ENCODE peak calls at places on chromosomes 6 and 20, in seven cellular contexts. G is pancreas; K is Peyer's patch; Y is endodermal cell; O is left ventricle myocardium inferior; P is CD4-positive, alpha-beta T cell; C is body of pancreas. J is an unnamed sample.

GRCh38 chr6:143766185-143766553 is 77.0 kb upstream of the LTV1 start:
- DNase-seq in K (no peak), O (no peak), P (no peak), Y (no peak), C (no peak), G (no peak), J (no peak)

GRCh38 chr6:37382954-37383353 is 29.2 kb downstream of the RNF8 start:
- DNase-seq in C (no peak), Y (no peak), O (no peak), P (no peak), G (no peak), K (no peak), J (no peak)

GRCh38 chr6:9623985-9624384 is 790.9 kb downstream of the TFAP2A start:
- DNase-seq in G (no peak), C (no peak), Y (no peak), K (no peak), P (no peak), O (no peak), J (no peak)

GRCh38 chr20:62577447-62577846 is 64.9 kb upstream of the SLCO4A1 start:
- DNase-seq in G (peak; percentile 63), C (peak; percentile 37), K (no peak), Y (no peak), O (no peak), P (no peak), J (no peak)

GRCh38 chr6:13687917-13688351 is 23.7 kb downstream of the RANBP9 start:
- DNase-seq in Y (no peak), O (no peak), G (no peak), K (no peak), C (no peak), P (no peak), J (peak; percentile 65)

GRCh38 chr6:150857062-150857905 is 8.2 kb upstream of the MTHFD1L start:
- DNase-seq in P (no peak), K (no peak), O (no peak), C (peak; percentile 33), G (no peak), Y (no peak), J (no peak)

GRCh38 chr6:140002406-140003022 is 628.1 kb upstream of the CITED2 start:
- DNase-seq in O (no peak), C (no peak), P (no peak), Y (no peak), G (no peak), K (no peak), J (no peak)

GRCh38 chr6:81751388-81752083 is 945 bp downstream of the TENT5A start:
- DNase-seq in C (peak; percentile 64), O (peak; percentile 75), P (peak; percentile 13), G (peak; percentile 72), K (peak; percentile 43), Y (peak; percentile 76), J (no peak)

GRCh38 chr20:63042448-63043071 is 35.8 kb upstream of the BHLHE23 start:
- DNase-seq in C (no peak), Y (no peak), O (peak; percentile 0), P (no peak), K (no peak), G (no peak), J (no peak)

GRCh38 chr6:134402372-134402984 is 84.6 kb upstream of the SGK1 start:
- DNase-seq in O (no peak), G (no peak), K (no peak), P (no peak), Y (no peak), C (no peak), J (no peak)

GRCh38 chr6:163670283-163670682 is 255.8 kb downstream of the QKI start:
- DNase-seq in C (no peak), K (no peak), Y (no peak), P (no peak), G (no peak), O (no peak), J (no peak)

GRCh38 chr6:72525821-72526550 is 95.9 kb upstream of the KCNQ5 start:
- DNase-seq in G (no peak), P (no peak), Y (no peak), K (no peak), O (no peak), C (no peak), J (no peak)

GRCh38 chr6:150006961-150007464 is 18.3 kb downstream of the RAET1L start:
- DNase-seq in C (no peak), O (no peak), K (no peak), Y (peak; percentile 67), G (no peak), P (no peak), J (peak; percentile 46)

GRCh38 chr20:2617099-2617714 is 35.2 kb upstream of the NOP56 start:
- DNase-seq in O (no peak), Y (no peak), P (no peak), G (no peak), K (no peak), C (no peak), J (no peak)

GRCh38 chr6:79602859-79603258 is 28.3 kb upstream of the SH3BGRL2 start:
- DNase-seq in P (no peak), G (no peak), Y (no peak), C (no peak), O (no peak), K (no peak), J (no peak)

GRCh38 chr6:25122622-25123237 is 156.4 kb upstream of the CARMIL1 start:
- DNase-seq in K (no peak), C (no peak), O (no peak), Y (no peak), P (no peak), G (no peak), J (no peak)

GRCh38 chr6:26743941-26744699 is 84.6 kb upstream of the ZNF322 start:
- DNase-seq in O (no peak), Y (peak; percentile 68), P (no peak), K (no peak), C (no peak), G (no peak), J (no peak)

GRCh38 chr6:143806282-143807102 is 36.6 kb upstream of the LTV1 start:
- DNase-seq in Y (no peak), P (no peak), O (no peak), G (no peak), C (peak; percentile 49), K (no peak), J (no peak)

GRCh38 chr6:15244605-15245360 is 1.1 kb upstream of the JARID2 start:
- DNase-seq in Y (peak; percentile 87), O (peak; percentile 88), P (peak; percentile 50), C (peak; percentile 87), K (peak; percentile 78), G (peak; percentile 84), J (peak; percentile 78)

GRCh38 chr6:150877928-150878327 is 12.4 kb downstream of the MTHFD1L start:
- DNase-seq in Y (no peak), P (no peak), C (peak; percentile 71), K (no peak), O (no peak), G (peak; percentile 65), J (no peak)

GRCh38 chr20:58651548-58651822 is 402 bp downstream of the STX16 start:
- DNase-seq in O (no peak), K (no peak), G (no peak), Y (no peak), P (no peak), C (no peak), J (no peak)

GRCh38 chr6:37366910-37367309 is 13.1 kb downstream of the RNF8 start:
- DNase-seq in O (no peak), Y (no peak), C (no peak), P (no peak), K (no peak), G (no peak), J (no peak)

GRCh38 chr20:36085686-36086267 is 68.8 kb upstream of the EPB41L1 start:
- DNase-seq in Y (peak; percentile 80), C (peak; percentile 43), K (no peak), G (no peak), O (no peak), P (no peak), J (no peak)

GRCh38 chr20:3923818-3924217 is 34.6 kb downstream of the PANK2 start:
- DNase-seq in G (no peak), O (no peak), P (no peak), C (no peak), Y (no peak), K (no peak), J (no peak)

GRCh38 chr6:90835584-90836212 is 248.8 kb upstream of the MAP3K7 start:
- DNase-seq in G (peak; percentile 68), Y (no peak), O (no peak), C (peak; percentile 82), K (no peak), P (no peak), J (no peak)

GRCh38 chr6:165931675-165932074 is 236.0 kb downstream of the TBXT start:
- DNase-seq in C (no peak), G (no peak), O (no peak), P (no peak), K (no peak), Y (peak; percentile 62), J (no peak)

GRCh38 chr6:45076217-45076616 is 251.9 kb upstream of the RUNX2 start:
- DNase-seq in Y (no peak), O (no peak), C (no peak), P (no peak), G (no peak), K (no peak), J (no peak)

DNA sequence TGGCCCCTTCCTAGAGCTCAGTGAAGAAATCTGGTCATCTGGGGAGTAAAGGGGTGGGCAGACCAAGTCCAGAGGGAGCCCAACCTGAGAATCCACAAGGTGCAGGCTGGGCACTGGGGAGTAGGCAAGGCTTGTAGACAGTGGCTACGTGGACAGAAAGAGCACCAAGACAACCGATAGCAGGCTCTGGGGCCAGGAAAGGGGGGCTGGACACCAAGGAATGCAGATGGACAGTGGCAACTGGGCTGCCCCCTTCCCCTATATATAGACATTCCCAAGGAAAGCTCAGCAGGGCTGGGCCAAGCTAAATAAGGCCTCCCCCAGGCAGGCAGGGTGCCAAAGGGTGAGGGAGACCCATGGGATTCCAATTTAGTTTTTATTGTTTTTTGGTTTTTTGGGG is 1.5 kb upstream of the TNNC2 start:
- DNase-seq in O (no peak), G (no peak), P (no peak), C (no peak), K (no peak), Y (no peak), J (no peak)
- H3K27ac ChIP-seq in O (peak overlapping the region; percentile 33), G (no peak overlapping the region), P (no peak overlapping the region), C (no peak overlapping the region), K (peak overlapping the region; percentile 4), Y (no peak overlapping the region), J (no peak overlapping the region)

GRCh38 chr6:137488736-137489409 is 5.3 kb downstream of the OLIG3 start:
- DNase-seq in P (no peak), Y (peak; percentile 84), K (no peak), G (no peak), O (no peak), C (no peak), J (no peak)
- H3K27me3 ChIP-seq in P (peaks cover 100% of the 10 kb centered on the region), Y (peaks cover 100% of the 10 kb centered on the region), K (peaks cover 3% of the 10 kb centered on the region), G (peaks cover 29% of the 10 kb centered on the region), O (peaks cover 100% of the 10 kb centered on the region), C (peaks cover 42% of the 10 kb centered on the region), J (peaks cover 72% of the 10 kb centered on the region)

GRCh38 chr6:22929228-22929627 is 359.9 kb downstream of the HDGFL1 start:
- DNase-seq in G (no peak), O (no peak), Y (no peak), C (no peak), K (no peak), P (no peak), J (no peak)
- H3K27ac ChIP-seq in G (peak overlapping the region; percentile 10), O (peak overlapping the region; percentile 70), Y (no peak overlapping the region), C (no peak overlapping the region), K (no peak overlapping the region), P (no peak overlapping the region), J (no peak overlapping the region)

DNA sequence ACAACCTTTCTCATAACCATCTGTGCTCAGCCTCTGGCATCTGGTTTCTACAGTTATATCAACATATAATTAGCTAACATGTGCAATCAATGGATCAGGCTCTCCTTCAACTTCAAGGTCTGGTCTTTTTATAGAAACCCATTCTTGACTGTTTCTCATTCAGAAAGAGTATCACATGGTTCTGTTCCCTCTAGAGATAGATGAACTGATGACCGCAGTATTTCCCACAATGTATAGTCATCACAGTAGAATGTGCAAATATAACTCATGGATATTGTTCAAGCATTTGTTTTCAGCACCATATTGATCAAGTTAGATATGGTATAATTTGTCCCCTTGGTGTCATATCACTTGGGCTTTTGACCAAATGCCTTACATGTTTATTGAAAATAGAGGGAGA is 656.2 kb downstream of the FRK start:
- DNase-seq in P (no peak), G (no peak), O (no peak), C (no peak), Y (no peak), K (no peak), J (no peak)
- H3K27me3 ChIP-seq in P (no peaks in the 10 kb centered on the region), G (no peaks in the 10 kb centered on the region), O (no peaks in the 10 kb centered on the region), C (no peaks in the 10 kb centered on the region), Y (no peaks in the 10 kb centered on the region), K (no peaks in the 10 kb centered on the region), J (no peaks in the 10 kb centered on the region)

J was measured in CD4-positive, alpha-beta memory T cell.